ENCODE peak calls at places on chromosome 21, in ten cellular contexts. G, T, L, F, Q, C, K, S, M and R are unnamed samples.

GRCh38 chr21:18759267-18759666 is 355.7 kb upstream of the TMPRSS15 start:
- DNase-seq in G (no peak), T (no peak), L (no peak), F (no peak), Q (no peak), C (no peak), K (no peak), S (no peak), M (no peak), R (no peak)

GRCh38 chr21:18164933-18165332 is 79.7 kb upstream of the CHODL start:
- DNase-seq in G (no peak), T (no peak), L (no peak), F (no peak), Q (no peak), C (no peak), K (no peak), S (no peak), M (no peak), R (no peak)

GRCh38 chr21:41584603-41585176 is 76.7 kb upstream of the TMPRSS2 start:
- DNase-seq in G (no peak), T (no peak), L (no peak), F (no peak), Q (no peak), C (no peak), K (no peak), S (no peak), M (no peak), R (no peak)

GRCh38 chr21:40422851-40423635 is 423.9 kb downstream of the DSCAM start:
- DNase-seq in G (no peak), T (no peak), L (no peak), F (no peak), Q (no peak), C (no peak), K (no peak), S (no peak), M (no peak), R (no peak)

GRCh38 chr21:41763398-41763931 is 3.4 kb downstream of the RIPK4 start:
- DNase-seq in G (no peak), T (peak), L (no peak), F (no peak), Q (no peak), C (no peak), K (no peak), S (no peak), M (no peak), R (no peak)

GRCh38 chr21:16534408-16535099 is 804.8 kb downstream of the USP25 start:
- DNase-seq in G (no peak), T (peak), L (no peak), F (peak), Q (peak), C (no peak), K (peak), S (peak), M (no peak), R (peak)

GRCh38 chr21:42250422-42251403 is 31.8 kb downstream of the ABCG1 start:
- DNase-seq in G (no peak), T (no peak), L (peak), F (no peak), Q (no peak), C (no peak), K (no peak), S (no peak), M (no peak), R (no peak)

GRCh38 chr21:28336299-28336698 is 656.4 kb downstream of the LTN1 start:
- DNase-seq in G (peak), T (peak), L (no peak), F (peak), Q (no peak), C (no peak), K (peak), S (peak), M (no peak), R (peak)

GRCh38 chr21:28688381-28688780 is 304.3 kb downstream of the LTN1 start:
- DNase-seq in G (no peak), T (no peak), L (no peak), F (no peak), Q (no peak), C (no peak), K (peak), S (no peak), M (no peak), R (peak)

GRCh38 chr21:28325618-28326017 is 667.1 kb downstream of the LTN1 start:
- DNase-seq in G (no peak), T (no peak), L (no peak), F (no peak), Q (no peak), C (no peak), K (no peak), S (no peak), M (no peak), R (no peak)

GRCh38 chr21:45535341-45536081 is 6.7 kb downstream of the SLC19A1 start:
- DNase-seq in G (no peak), T (no peak), L (peak), F (no peak), Q (no peak), C (no peak), K (no peak), S (no peak), M (no peak), R (no peak)

GRCh38 chr21:45572231-45572630 is 30.0 kb upstream of the SLC19A1 start:
- DNase-seq in G (no peak), T (no peak), L (peak), F (no peak), Q (no peak), C (no peak), K (no peak), S (no peak), M (no peak), R (no peak)

GRCh38 chr21:29939859-29940245 is at the start of gene GRIK1:
- DNase-seq in G (no peak), T (peak), L (no peak), F (peak), Q (no peak), C (no peak), K (peak), S (no peak), M (no peak), R (no peak)

GRCh38 chr21:42848932-42849758 is 30.2 kb downstream of the WDR4 start:
- DNase-seq in G (no peak), T (no peak), L (peak), F (no peak), Q (no peak), C (no peak), K (no peak), S (no peak), M (no peak), R (no peak)

GRCh38 chr21:42255825-42256224 is 36.9 kb downstream of the ABCG1 start:
- DNase-seq in G (no peak), T (no peak), L (no peak), F (no peak), Q (no peak), C (no peak), K (no peak), S (no peak), M (no peak), R (no peak)

GRCh38 chr21:46083271-46084040 is 14.5 kb upstream of the COL6A2 start:
- DNase-seq in G (no peak), T (no peak), L (no peak), F (no peak), Q (no peak), C (no peak), K (no peak), S (no peak), M (no peak), R (no peak)

GRCh38 chr21:16116798-16117197 is 387.0 kb downstream of the USP25 start:
- DNase-seq in G (no peak), T (no peak), L (no peak), F (peak), Q (no peak), C (no peak), K (peak), S (peak), M (no peak), R (peak)

GRCh38 chr21:28669331-28669730 is 323.3 kb downstream of the LTN1 start:
- DNase-seq in G (no peak), T (no peak), L (no peak), F (peak), Q (no peak), C (no peak), K (no peak), S (no peak), M (no peak), R (no peak)

GRCh38 chr21:43034826-43035225 is 40.8 kb downstream of the CBS start:
- DNase-seq in G (no peak), T (no peak), L (no peak), F (no peak), Q (no peak), C (no peak), K (no peak), S (no peak), M (no peak), R (no peak)

GRCh38 chr21:29342394-29342957 is 43.8 kb downstream of the BACH1 start:
- DNase-seq in G (peak), T (no peak), L (peak), F (peak), Q (no peak), C (no peak), K (peak), S (peak), M (no peak), R (peak)

GRCh38 chr21:26405071-26405470 is 168.0 kb downstream of the CYYR1 start:
- DNase-seq in G (no peak), T (peak), L (no peak), F (peak), Q (no peak), C (no peak), K (peak), S (no peak), M (no peak), R (no peak)

GRCh38 chr21:25735895-25736597 is 1.3 kb downstream of the GABPA start:
- DNase-seq in G (no peak), T (peak), L (no peak), F (peak), Q (no peak), C (no peak), K (peak), S (no peak), M (peak), R (peak)

GRCh38 chr21:29390778-29391177 is 92.1 kb downstream of the BACH1 start:
- DNase-seq in G (no peak), T (no peak), L (no peak), F (no peak), Q (no peak), C (no peak), K (no peak), S (peak), M (no peak), R (no peak)

GRCh38 chr21:46483300-46484295 is 24.9 kb downstream of the DIP2A start:
- DNase-seq in G (no peak), T (peak), L (no peak), F (no peak), Q (no peak), C (no peak), K (peak), S (no peak), M (no peak), R (no peak)

GRCh38 chr21:40819262-40819661 is 27.7 kb downstream of the DSCAM start:
- DNase-seq in G (no peak), T (no peak), L (no peak), F (no peak), Q (no peak), C (no peak), K (no peak), S (no peak), M (no peak), R (no peak)

GRCh38 chr21:41895643-41896493 is 16.7 kb upstream of the PRDM15 start:
- DNase-seq in G (no peak), T (no peak), L (no peak), F (peak), Q (no peak), C (no peak), K (peak), S (no peak), M (no peak), R (no peak)

GRCh38 chr21:45600248-45600647 is 43.3 kb upstream of the PCBP3 start:
- DNase-seq in G (no peak), T (no peak), L (no peak), F (no peak), Q (no peak), C (no peak), K (no peak), S (no peak), M (no peak), R (no peak)

GRCh38 chr21:46125846-46126301 is 28.0 kb downstream of the COL6A2 start:
- DNase-seq in G (no peak), T (no peak), L (peak), F (no peak), Q (no peak), C (no peak), K (no peak), S (no peak), M (no peak), R (no peak)

GRCh38 chr21:17491716-17492414 is 21.0 kb upstream of the CXADR start:
- DNase-seq in G (peak), T (no peak), L (no peak), F (peak), Q (no peak), C (no peak), K (peak), S (peak), M (peak), R (peak)

GRCh38 chr21:41928621-41929220 is 25.1 kb downstream of the C2CD2 start:
- DNase-seq in G (no peak), T (no peak), L (no peak), F (no peak), Q (no peak), C (no peak), K (no peak), S (no peak), M (no peak), R (no peak)

GRCh38 chr21:31141389-31142021 is 103.2 kb upstream of the KRTAP19-8 start:
- DNase-seq in G (no peak), T (no peak), L (no peak), F (no peak), Q (no peak), C (no peak), K (no peak), S (no peak), M (no peak), R (no peak)

GRCh38 chr21:31137951-31138350 is 99.7 kb upstream of the KRTAP19-8 start:
- DNase-seq in G (no peak), T (no peak), L (no peak), F (no peak), Q (no peak), C (no peak), K (no peak), S (no peak), M (no peak), R (no peak)

GRCh38 chr21:31142600-31142999 is 104.3 kb upstream of the KRTAP19-8 start:
- DNase-seq in G (no peak), T (no peak), L (no peak), F (no peak), Q (no peak), C (peak), K (no peak), S (no peak), M (no peak), R (no peak)

GRCh38 chr21:31143021-31143420 is 104.7 kb upstream of the KRTAP19-8 start:
- DNase-seq in G (no peak), T (no peak), L (no peak), F (peak), Q (no peak), C (no peak), K (no peak), S (no peak), M (no peak), R (no peak)

DNA sequence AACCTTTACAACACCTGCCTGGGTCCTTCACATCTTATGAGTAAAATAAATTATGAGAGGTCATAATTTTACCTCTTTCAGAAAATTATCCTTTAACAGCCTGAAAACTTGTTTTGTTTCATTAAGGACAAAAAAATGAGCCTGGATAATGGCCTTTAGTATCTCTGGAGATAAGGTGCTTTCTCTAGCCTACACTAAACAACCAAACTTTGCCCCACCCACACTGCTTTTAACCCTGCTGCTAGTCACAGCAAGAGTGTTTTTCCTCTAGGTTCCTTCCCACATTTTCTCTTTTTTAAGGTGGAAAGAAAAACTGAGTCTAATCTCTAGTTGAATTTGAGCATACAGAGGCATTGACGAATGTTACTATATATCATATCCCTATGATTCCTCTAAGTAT is 101.7 kb upstream of the KRTAP19-8 start:
- DNase-seq in G (no peak), T (no peak), L (no peak), F (no peak), Q (no peak), C (no peak), K (no peak), S (no peak), M (no peak), R (no peak)
- TF ChIP-seq CTCF in G (no peak), T (no peak), L (no peak), F (no peak), Q (no peak), C (no peak), K (no peak), S (no peak), M (no peak), R (no peak)

DNA sequence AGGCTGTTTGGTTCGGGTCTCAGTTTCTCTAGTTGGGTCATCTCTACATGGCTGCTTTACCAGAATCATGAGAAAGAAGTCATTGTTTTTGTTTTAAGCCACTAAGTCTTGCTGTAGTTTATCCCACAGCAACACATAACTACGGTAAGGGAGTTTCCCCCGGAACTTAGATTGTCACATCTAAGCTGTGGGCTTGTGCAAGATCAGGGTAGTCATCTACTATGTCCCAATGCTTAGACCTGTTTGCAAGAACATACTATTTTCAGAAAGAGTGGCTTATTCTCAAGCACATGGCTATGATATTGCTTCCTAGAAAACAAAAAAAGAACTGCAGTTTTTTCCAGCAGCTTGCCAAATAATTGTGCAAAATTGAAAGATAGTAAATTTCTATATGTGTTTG is 18.0 kb upstream of the OLIG2 start:
- DNase-seq in G (no peak), T (no peak), L (no peak), F (no peak), Q (no peak), C (no peak), K (peak), S (no peak), M (no peak), R (no peak)
- TF ChIP-seq CTCF in G (no peak), T (no peak), L (no peak), F (no peak), Q (no peak), C (no peak), K (no peak), S (no peak), M (no peak), R (no peak)

GRCh38 chr21:32565856-32566465 is 19.4 kb downstream of the TCP10L start:
- DNase-seq in G (no peak), T (no peak), L (no peak), F (peak), Q (no peak), C (no peak), K (peak), S (no peak), M (no peak), R (peak)
- TF ChIP-seq CTCF in G (no peak), T (no peak), L (no peak), F (no peak), Q (no peak), C (no peak), K (no peak), S (no peak), M (no peak), R (no peak)

GRCh38 chr21:38646213-38646837 is 148.0 kb upstream of the ERG start:
- DNase-seq in G (no peak), T (no peak), L (no peak), F (peak), Q (no peak), C (no peak), K (peak), S (no peak), M (no peak), R (peak)

GRCh38 chr21:38652396-38652795 is 153.3 kb upstream of the ETS2 start:
- DNase-seq in G (no peak), T (no peak), L (no peak), F (no peak), Q (no peak), C (no peak), K (no peak), S (no peak), M (no peak), R (no peak)

GRCh38 chr21:38654580-38654979 is 151.1 kb upstream of the ETS2 start:
- DNase-seq in G (no peak), T (no peak), L (no peak), F (no peak), Q (no peak), C (no peak), K (no peak), S (no peak), M (no peak), R (no peak)

GRCh38 chr21:38649120-38649519 is 150.8 kb upstream of the ERG start:
- DNase-seq in G (no peak), T (no peak), L (no peak), F (no peak), Q (no peak), C (no peak), K (no peak), S (no peak), M (no peak), R (no peak)

DNA sequence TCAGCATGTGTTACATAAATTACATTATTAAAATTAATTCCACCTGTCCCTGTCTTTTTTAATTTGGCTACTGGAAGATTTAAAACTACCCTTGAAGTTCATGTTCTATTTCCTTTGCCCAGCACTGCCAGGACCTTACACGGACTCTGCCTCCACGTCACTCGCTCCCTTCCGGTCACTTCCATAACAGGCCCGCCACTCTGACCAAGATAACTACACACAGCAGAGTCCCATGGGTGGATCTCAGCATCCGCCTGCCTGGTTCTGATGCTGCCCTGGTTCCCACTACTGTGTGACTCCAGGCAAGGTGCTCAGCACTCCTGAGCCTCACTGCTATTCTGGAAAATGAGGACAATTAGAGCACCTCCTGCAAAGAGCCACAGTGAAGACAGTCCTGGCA is 153.3 kb upstream of the ERG start:
- DNase-seq in G (no peak), T (no peak), L (no peak), F (no peak), Q (no peak), C (no peak), K (no peak), S (no peak), M (no peak), R (no peak)
- TF ChIP-seq CTCF in G (no peak), T (no peak), L (no peak), F (no peak), Q (no peak), C (no peak), K (no peak), S (no peak), M (no peak), R (no peak)

DNA sequence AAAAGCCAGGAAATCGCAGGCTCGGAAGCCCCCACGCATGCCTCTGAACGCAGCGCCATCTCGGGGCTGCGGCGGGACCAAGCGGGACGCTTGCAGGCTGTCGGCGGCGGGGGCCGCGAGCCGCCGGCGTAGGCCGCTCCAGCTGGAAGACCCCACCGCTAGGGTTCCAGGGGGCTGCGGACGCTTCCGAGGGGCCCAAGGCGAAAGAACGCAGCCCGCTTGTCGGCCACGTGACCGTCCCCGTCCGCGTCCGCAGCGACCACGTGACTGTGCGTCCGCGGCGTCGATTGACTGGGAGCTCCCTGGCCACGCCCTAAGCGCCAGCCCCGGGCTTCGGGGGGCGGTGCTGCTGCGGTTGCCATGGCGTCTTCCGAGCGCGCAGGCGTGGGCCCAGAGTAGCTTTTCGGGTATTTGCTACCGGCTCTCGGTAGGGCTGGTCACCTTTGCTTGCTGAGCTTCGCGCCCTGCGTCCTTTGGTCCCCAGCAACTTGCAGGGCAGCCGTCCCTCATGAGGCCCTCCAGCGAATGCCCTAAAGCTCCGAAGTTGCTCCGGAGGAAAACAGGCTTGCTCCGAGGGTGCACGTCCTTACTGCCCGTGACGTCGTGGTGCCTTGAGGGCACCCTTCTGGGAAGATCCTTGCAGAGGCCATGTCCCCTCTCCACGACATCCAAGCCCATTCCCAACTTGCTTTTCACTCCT is 197.2 kb downstream of the DYRK1A start:
- DNase-seq in G (peak), T (peak), L (peak), F (peak), Q (peak), C (peak), K (peak), S (peak), M (peak), R (peak)
- TF ChIP-seq CTCF in G (peak), T (peak), L (peak), F (peak), Q (no peak), C (no peak), K (peak), S (peak), M (peak), R (peak)